ENCODE peak calls at places on chromosomes 16 and 17, in nine cellular contexts. R, T, M, Q, N, S, J, Y and X are unnamed samples.

GRCh38 chr17:19753049-19753444 is 4.9 kb upstream of the ALDH3A1 start:
- DNase-seq in R (no peak), T (no peak), M (no peak), Q (no peak), N (peak), S (peak), J (peak), Y (peak), X (peak)

GRCh38 chr16:24685539-24686432 is 43.7 kb upstream of the TNRC6A start:
- DNase-seq in R (no peak), T (no peak), M (peak), Q (peak), N (peak), S (peak), J (peak), Y (peak), X (peak)

GRCh38 chr17:68290955-68291835 is at the start of the genes ARSG and SLC16A6:
- DNase-seq in R (peak), T (peak), M (peak), Q (peak), N (no peak), S (peak), J (peak), Y (peak), X (peak)

GRCh38 chr17:4944163-4944553 is 4.1 kb downstream of the RNF167 start:
- DNase-seq in R (peak), T (no peak), M (no peak), Q (no peak), N (no peak), S (no peak), J (no peak), Y (peak), X (no peak)

GRCh38 chr17:7560172-7561027 is 1.3 kb upstream of the SENP3 start:
- DNase-seq in R (no peak), T (no peak), M (peak), Q (peak), N (peak), S (peak), J (peak), Y (peak), X (peak)

GRCh38 chr16:88619859-88620655 is 18.3 kb upstream of the IL17C start:
- DNase-seq in R (peak), T (peak), M (no peak), Q (no peak), N (no peak), S (no peak), J (peak), Y (no peak), X (no peak)

GRCh38 chr17:47978324-47978723 is 7.4 kb downstream of the CDK5RAP3 start:
- DNase-seq in R (no peak), T (peak), M (peak), Q (peak), N (peak), S (peak), J (peak), Y (no peak), X (peak)

GRCh38 chr16:29653436-29653835 is 9.6 kb upstream of the SPN start:
- DNase-seq in R (no peak), T (no peak), M (no peak), Q (peak), N (no peak), S (no peak), J (no peak), Y (no peak), X (no peak)

GRCh38 chr17:42438600-42439567 is 15.8 kb upstream of the CAVIN1 start:
- DNase-seq in R (no peak), T (no peak), M (no peak), Q (peak), N (no peak), S (no peak), J (no peak), Y (no peak), X (no peak)

GRCh38 chr16:57091200-57091989 is 988 bp upstream of the CPNE2 start:
- DNase-seq in R (no peak), T (no peak), M (peak), Q (peak), N (peak), S (peak), J (peak), Y (peak), X (no peak)

GRCh38 chr17:76714822-76715461 is 4.2 kb upstream of the MXRA7 start:
- DNase-seq in R (peak), T (peak), M (peak), Q (peak), N (peak), S (peak), J (peak), Y (no peak), X (no peak)

GRCh38 chr17:29180051-29180787 is at the start of gene MYO18A:
- DNase-seq in R (peak), T (peak), M (peak), Q (peak), N (peak), S (peak), J (peak), Y (peak), X (peak)

GRCh38 chr17:2894782-2895181 is 98.5 kb downstream of the RAP1GAP2 start:
- DNase-seq in R (no peak), T (no peak), M (no peak), Q (peak), N (no peak), S (no peak), J (no peak), Y (peak), X (peak)

GRCh38 chr17:79790805-79791353 is 6.0 kb downstream of the CBX8 start:
- DNase-seq in R (no peak), T (no peak), M (no peak), Q (no peak), N (no peak), S (no peak), J (no peak), Y (peak), X (no peak)

GRCh38 chr16:81447383-81448101 is 2.9 kb downstream of the CMIP start:
- DNase-seq in R (no peak), T (no peak), M (no peak), Q (peak), N (no peak), S (peak), J (no peak), Y (peak), X (no peak)

GRCh38 chr17:66614469-66614868 is 220.4 kb upstream of the CACNG5 start:
- DNase-seq in R (no peak), T (no peak), M (no peak), Q (no peak), N (no peak), S (no peak), J (no peak), Y (no peak), X (no peak)

GRCh38 chr17:28643979-28644781 is 778 bp downstream of the BLTP2 start:
- DNase-seq in R (no peak), T (no peak), M (no peak), Q (peak), N (peak), S (peak), J (peak), Y (peak), X (peak)